ENCODE peak calls at places on chromosomes 2 and 18, in four cellular contexts. One of them, this sample, is unnamed.

GRCh38 chr2:236010920-236011685 is 157.1 kb downstream of the GBX2 start:
- DNase-seq in esophagus squamous epithelium: no peak
- DNase-seq in body of pancreas: no peak
- DNase-seq in uterus: no peak
- DNase-seq in this sample: no peak

GRCh38 chr2:130825231-130825971 is 11.3 kb upstream of the ARHGEF4 start:
- DNase-seq in esophagus squamous epithelium: no peak
- DNase-seq in body of pancreas: no peak
- DNase-seq in uterus: no peak
- DNase-seq in this sample: no peak

GRCh38 chr2:104733544-104733943 is 120.4 kb upstream of the POU3F3 start:
- DNase-seq in esophagus squamous epithelium: no peak
- DNase-seq in body of pancreas: peak; percentile 23
- DNase-seq in uterus: no peak
- DNase-seq in this sample: no peak

GRCh38 chr18:52481116-52481515 is 141.1 kb downstream of the DCC start:
- DNase-seq in esophagus squamous epithelium: no peak
- DNase-seq in body of pancreas: no peak
- DNase-seq in uterus: no peak
- DNase-seq in this sample: no peak

GRCh38 chr2:239878686-239879085 is 146.5 kb downstream of the NDUFA10 start:
- DNase-seq in esophagus squamous epithelium: no peak
- DNase-seq in body of pancreas: no peak
- DNase-seq in uterus: no peak
- DNase-seq in this sample: no peak

GRCh38 chr2:181662287-181662686 is 5.4 kb upstream of the CERKL start:
- DNase-seq in esophagus squamous epithelium: no peak
- DNase-seq in body of pancreas: no peak
- DNase-seq in uterus: no peak
- DNase-seq in this sample: no peak

GRCh38 chr18:25164837-25165791 is 186.9 kb downstream of the ZNF521 start:
- DNase-seq in esophagus squamous epithelium: no peak
- DNase-seq in body of pancreas: no peak
- DNase-seq in uterus: no peak
- DNase-seq in this sample: no peak

GRCh38 chr18:33751613-33752221 is 173.7 kb downstream of the ASXL3 start:
- DNase-seq in esophagus squamous epithelium: no peak
- DNase-seq in body of pancreas: no peak
- DNase-seq in uterus: no peak
- DNase-seq in this sample: no peak

GRCh38 chr2:229780856-229781773 is 66.8 kb upstream of the DNER start:
- DNase-seq in esophagus squamous epithelium: no peak
- DNase-seq in body of pancreas: no peak
- DNase-seq in uterus: no peak
- DNase-seq in this sample: no peak

GRCh38 chr2:220440731-220441130 is 813.3 kb downstream of the SLC4A3 start:
- DNase-seq in esophagus squamous epithelium: no peak
- DNase-seq in body of pancreas: no peak
- DNase-seq in uterus: no peak
- DNase-seq in this sample: no peak

GRCh38 chr2:112493048-112493447 is 11.1 kb downstream of the TTL start:
- DNase-seq in esophagus squamous epithelium: no peak
- DNase-seq in body of pancreas: no peak
- DNase-seq in uterus: no peak
- DNase-seq in this sample: no peak

GRCh38 chr2:177618270-177619253 is 226.0 kb downstream of the AGPS start:
- DNase-seq in esophagus squamous epithelium: peak; percentile 65
- DNase-seq in body of pancreas: peak; percentile 93
- DNase-seq in uterus: peak; percentile 88
- DNase-seq in this sample: peak; percentile 92

GRCh38 chr2:28400921-28401320 is 8.3 kb downstream of the FOSL2 start:
- DNase-seq in esophagus squamous epithelium: no peak
- DNase-seq in body of pancreas: no peak
- DNase-seq in uterus: no peak
- DNase-seq in this sample: no peak

GRCh38 chr2:52956115-52956514 is 811.5 kb upstream of the CHAC2 start:
- DNase-seq in esophagus squamous epithelium: no peak
- DNase-seq in body of pancreas: no peak
- DNase-seq in uterus: no peak
- DNase-seq in this sample: no peak

GRCh38 chr2:25539141-25539540 is 134.2 kb downstream of the DTNB start:
- DNase-seq in esophagus squamous epithelium: no peak
- DNase-seq in body of pancreas: no peak
- DNase-seq in uterus: no peak
- DNase-seq in this sample: no peak

GRCh38 chr2:217440000-217440399 is 562.8 kb downstream of the TNS1 start:
- DNase-seq in esophagus squamous epithelium: no peak
- DNase-seq in body of pancreas: no peak
- DNase-seq in uterus: no peak
- DNase-seq in this sample: peak; percentile 14

GRCh38 chr2:159119652-159120257 is 151.3 kb downstream of the TANC1 start:
- DNase-seq in esophagus squamous epithelium: no peak
- DNase-seq in body of pancreas: no peak
- DNase-seq in uterus: no peak
- DNase-seq in this sample: no peak

GRCh38 chr2:85804583-85804982 is 50.8 kb downstream of the ATOH8 start:
- DNase-seq in esophagus squamous epithelium: no peak
- DNase-seq in body of pancreas: no peak
- DNase-seq in uterus: no peak
- DNase-seq in this sample: no peak

GRCh38 chr18:31101148-31102019 is 837 bp downstream of the DSC2 start:
- DNase-seq in esophagus squamous epithelium: no peak
- DNase-seq in body of pancreas: peak; percentile 89
- DNase-seq in uterus: peak; percentile 23
- DNase-seq in this sample: peak; percentile 71

GRCh38 chr2:31411771-31412170 is 2.8 kb downstream of the XDH start:
- DNase-seq in esophagus squamous epithelium: no peak
- DNase-seq in body of pancreas: no peak
- DNase-seq in uterus: no peak
- DNase-seq in this sample: no peak

GRCh38 chr2:172098650-172099471 is 3.8 kb downstream of the DLX2 start:
- DNase-seq in esophagus squamous epithelium: no peak
- DNase-seq in body of pancreas: no peak
- DNase-seq in uterus: no peak
- DNase-seq in this sample: peak; percentile 39

GRCh38 chr2:119218478-119219064 is 5.1 kb upstream of the STEAP3 start:
- DNase-seq in esophagus squamous epithelium: no peak
- DNase-seq in body of pancreas: peak; percentile 70
- DNase-seq in uterus: no peak
- DNase-seq in this sample: peak; percentile 84

GRCh38 chr2:144998435-144998834 is 478.5 kb upstream of the ZEB2 start:
- DNase-seq in esophagus squamous epithelium: no peak
- DNase-seq in body of pancreas: no peak
- DNase-seq in uterus: no peak
- DNase-seq in this sample: no peak

GRCh38 chr18:23837591-23837990 is 148.3 kb downstream of the LAMA3 start:
- DNase-seq in esophagus squamous epithelium: no peak
- DNase-seq in body of pancreas: no peak
- DNase-seq in uterus: no peak
- DNase-seq in this sample: no peak

GRCh38 chr18:12403601-12404506 is 3.9 kb upstream of the PRELID3A start:
- DNase-seq in esophagus squamous epithelium: no peak
- DNase-seq in body of pancreas: no peak
- DNase-seq in uterus: no peak
- DNase-seq in this sample: no peak

GRCh38 chr2:108970369-108970768 is 18.7 kb downstream of the EDAR start:
- DNase-seq in esophagus squamous epithelium: no peak
- DNase-seq in body of pancreas: no peak
- DNase-seq in uterus: no peak
- DNase-seq in this sample: no peak

GRCh38 chr2:235820571-235820970 is 326.7 kb downstream of the AGAP1 start:
- DNase-seq in esophagus squamous epithelium: no peak
- DNase-seq in body of pancreas: no peak
- DNase-seq in uterus: no peak
- DNase-seq in this sample: no peak

GRCh38 chr2:9780368-9781130 is 62.7 kb upstream of the TAF1B start:
- DNase-seq in esophagus squamous epithelium: no peak
- DNase-seq in body of pancreas: no peak
- DNase-seq in uterus: no peak
- DNase-seq in this sample: no peak

GRCh38 chr2:85756822-85757435 is 3.1 kb downstream of the ATOH8 start:
- DNase-seq in esophagus squamous epithelium: no peak
- DNase-seq in body of pancreas: no peak
- DNase-seq in uterus: no peak
- DNase-seq in this sample: peak; percentile 58

GRCh38 chr18:59514193-59514592 is 155.1 kb upstream of the LMAN1 start:
- DNase-seq in esophagus squamous epithelium: no peak
- DNase-seq in body of pancreas: no peak
- DNase-seq in uterus: peak; percentile 52
- DNase-seq in this sample: peak; percentile 58

GRCh38 chr2:237601453-237602116 is 11.1 kb upstream of the RAB17 start:
- DNase-seq in esophagus squamous epithelium: no peak
- DNase-seq in body of pancreas: no peak
- DNase-seq in uterus: no peak
- DNase-seq in this sample: no peak

GRCh38 chr2:187575081-187576067 is 21.1 kb upstream of the TFPI start:
- DNase-seq in esophagus squamous epithelium: no peak
- DNase-seq in body of pancreas: no peak
- DNase-seq in uterus: no peak
- DNase-seq in this sample: no peak

GRCh38 chr2:118530976-118531375 is 316.5 kb downstream of the EN1 start:
- DNase-seq in esophagus squamous epithelium: no peak
- DNase-seq in body of pancreas: no peak
- DNase-seq in uterus: no peak
- DNase-seq in this sample: no peak

GRCh38 chr2:55839182-55839819 is 84.3 kb downstream of the EFEMP1 start:
- DNase-seq in esophagus squamous epithelium: no peak
- DNase-seq in body of pancreas: peak; percentile 61
- DNase-seq in uterus: no peak
- DNase-seq in this sample: peak; percentile 70

GRCh38 chr18:77007251-77007650 is 125.3 kb downstream of the MBP start:
- DNase-seq in esophagus squamous epithelium: no peak
- DNase-seq in body of pancreas: no peak
- DNase-seq in uterus: no peak
- DNase-seq in this sample: no peak

GRCh38 chr2:165877565-165878550 is 75.7 kb downstream of the TTC21B start:
- DNase-seq in esophagus squamous epithelium: no peak
- DNase-seq in body of pancreas: no peak
- DNase-seq in uterus: no peak
- DNase-seq in this sample: no peak

GRCh38 chr2:218781691-218782528 is at the start of gene CYP27A1:
- DNase-seq in esophagus squamous epithelium: no peak
- DNase-seq in body of pancreas: peak; percentile 38
- DNase-seq in uterus: peak; percentile 50
- DNase-seq in this sample: peak; percentile 48
- TF ChIP-seq POLR2A in esophagus squamous epithelium: no peak
- TF ChIP-seq POLR2A in body of pancreas: peak; percentile 50
- TF ChIP-seq POLR2A in uterus: no peak
- TF ChIP-seq POLR2A in this sample: no peak

GRCh38 chr18:48396561-48396960 is 12.6 kb downstream of the ZBTB7C start:
- DNase-seq in esophagus squamous epithelium: no peak
- DNase-seq in body of pancreas: no peak
- DNase-seq in uterus: no peak
- DNase-seq in this sample: no peak
- H3K4me1 ChIP-seq in esophagus squamous epithelium: peaks cover 28% of the 10 kb centered on the region
- H3K4me1 ChIP-seq in body of pancreas: no peaks in the 10 kb centered on the region
- H3K4me1 ChIP-seq in uterus: no peaks in the 10 kb centered on the region
- H3K4me1 ChIP-seq in this sample: peaks cover 98% of the 10 kb centered on the region

DNA sequence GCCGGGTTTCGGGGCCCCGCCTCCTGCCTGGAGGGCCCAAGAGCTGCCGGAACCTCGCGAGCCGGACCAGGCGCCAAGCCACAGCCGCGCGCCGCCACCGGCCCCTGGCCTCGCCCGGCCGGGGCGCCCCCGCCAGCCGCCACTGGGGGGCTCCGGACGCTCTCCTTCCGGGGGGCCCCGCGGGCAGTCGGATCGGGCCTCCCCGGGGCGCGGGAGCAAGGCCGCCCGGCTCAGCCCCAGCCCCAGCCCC is 17.4 kb upstream of the HAAO start:
- DNase-seq in esophagus squamous epithelium: no peak
- DNase-seq in body of pancreas: peak; percentile 85
- DNase-seq in uterus: peak; percentile 87
- DNase-seq in this sample: peak; percentile 88
- TF ChIP-seq POLR2A in esophagus squamous epithelium: no peak
- TF ChIP-seq POLR2A in body of pancreas: no peak
- TF ChIP-seq POLR2A in uterus: no peak
- TF ChIP-seq POLR2A in this sample: no peak

GRCh38 chr2:65416945-65417344 is 15.5 kb downstream of the SPRED2 start:
- DNase-seq in esophagus squamous epithelium: no peak
- DNase-seq in body of pancreas: peak; percentile 80
- DNase-seq in uterus: no peak
- DNase-seq in this sample: no peak

GRCh38 chr2:65417509-65418085 is 14.8 kb downstream of the SPRED2 start:
- DNase-seq in esophagus squamous epithelium: no peak
- DNase-seq in body of pancreas: no peak
- DNase-seq in uterus: no peak
- DNase-seq in this sample: no peak

GRCh38 chr2:65413610-65414009 is 18.8 kb downstream of the SPRED2 start:
- DNase-seq in esophagus squamous epithelium: no peak
- DNase-seq in body of pancreas: no peak
- DNase-seq in uterus: no peak
- DNase-seq in this sample: no peak

GRCh38 chr2:65415091-65415490 is 17.3 kb downstream of the SPRED2 start:
- DNase-seq in esophagus squamous epithelium: no peak
- DNase-seq in body of pancreas: no peak
- DNase-seq in uterus: no peak
- DNase-seq in this sample: no peak

GRCh38 chr2:65416321-65416720 is 16.1 kb downstream of the SPRED2 start:
- DNase-seq in esophagus squamous epithelium: no peak
- DNase-seq in body of pancreas: no peak
- DNase-seq in uterus: no peak
- DNase-seq in this sample: no peak
- H3K4me1 ChIP-seq in esophagus squamous epithelium: peaks cover 2% of the 10 kb centered on the region
- H3K4me1 ChIP-seq in body of pancreas: peaks cover 59% of the 10 kb centered on the region
- H3K4me1 ChIP-seq in uterus: no peaks in the 10 kb centered on the region
- H3K4me1 ChIP-seq in this sample: peaks cover 38% of the 10 kb centered on the region

GRCh38 chr2:164770421-164770916 is 71.2 kb downstream of the COBLL1 start:
- DNase-seq in esophagus squamous epithelium: no peak
- DNase-seq in body of pancreas: no peak
- DNase-seq in uterus: no peak
- DNase-seq in this sample: no peak
- TF ChIP-seq POLR2A in esophagus squamous epithelium: no peak
- TF ChIP-seq POLR2A in body of pancreas: no peak
- TF ChIP-seq POLR2A in uterus: no peak
- TF ChIP-seq POLR2A in this sample: no peak